ENCODE peak calls at places on chromosomes 16 and 17, in ten cellular contexts. V is ovary, Q is A549, A is fibroblast of lung, O is heart right ventricle, G is heart left ventricle, E is uterus, Z is foreskin keratinocyte, F is stomach, S is tibial nerve. B is an unnamed sample. For H3K4me1, the result is how much of the 10 kb centered on the place peaks cover.

GRCh38 chr16:70364399-70364798 is 17.7 kb downstream of the DDX19A start:
- DNase-seq in V (no peak), Q (no peak), A (no peak), O (no peak), G (no peak), E (no peak), Z (no peak), F (no peak), S (no peak), B (no peak)

GRCh38 chr16:88415381-88416323 is 32.9 kb downstream of the ZNF469 start:
- DNase-seq in V (no peak), Q (no peak), A (no peak), O (no peak), G (no peak), E (no peak), Z (no peak), F (no peak), S (no peak), B (no peak)

GRCh38 chr17:64005734-64006167 is 7.6 kb downstream of the PRR29 start:
- DNase-seq in V (no peak), Q (peak), A (no peak), O (no peak), G (no peak), E (no peak), Z (no peak), F (peak), S (no peak), B (no peak)

GRCh38 chr16:52463904-52464303 is 83.0 kb downstream of the TOX3 start:
- DNase-seq in V (no peak), Q (no peak), A (no peak), O (no peak), G (no peak), E (no peak), Z (no peak), F (no peak), S (no peak), B (no peak)

GRCh38 chr17:63709110-63709509 is 9.2 kb upstream of the LIMD2 start:
- DNase-seq in V (no peak), Q (no peak), A (no peak), O (no peak), G (no peak), E (no peak), Z (no peak), F (no peak), S (no peak), B (no peak)

GRCh38 chr17:76384987-76385891 is 830 bp downstream of the SPHK1 start:
- DNase-seq in V (peak), Q (peak), A (no peak), O (no peak), G (peak), E (peak), Z (peak), F (peak), S (no peak), B (peak)

GRCh38 chr17:17179371-17179827 is 26.7 kb downstream of the PLD6 start:
- DNase-seq in V (no peak), Q (no peak), A (no peak), O (no peak), G (no peak), E (no peak), Z (peak), F (no peak), S (no peak), B (no peak)

GRCh38 chr17:31310260-31310659 is 3.6 kb downstream of the EVI2B start:
- DNase-seq in V (no peak), Q (no peak), A (no peak), O (no peak), G (no peak), E (no peak), Z (no peak), F (no peak), S (no peak), B (no peak)

GRCh38 chr17:33461051-33461450 is 168.0 kb upstream of the ASIC2 start:
- DNase-seq in V (no peak), Q (no peak), A (no peak), O (no peak), G (no peak), E (no peak), Z (no peak), F (no peak), S (no peak), B (no peak)

GRCh38 chr17:33459078-33459940 is 166.2 kb upstream of the ASIC2 start:
- DNase-seq in V (no peak), Q (no peak), A (no peak), O (no peak), G (no peak), E (no peak), Z (no peak), F (no peak), S (no peak), B (no peak)

GRCh38 chr17:33452797-33453196 is 159.7 kb upstream of the ASIC2 start:
- DNase-seq in V (no peak), Q (no peak), A (no peak), O (no peak), G (no peak), E (no peak), Z (no peak), F (no peak), S (no peak), B (no peak)

GRCh38 chr17:33457477-33457876 is 164.4 kb upstream of the ASIC2 start:
- DNase-seq in V (no peak), Q (no peak), A (no peak), O (no peak), G (no peak), E (no peak), Z (no peak), F (no peak), S (no peak), B (no peak)
- TF ChIP-seq CTCF in V (no peak), Q (no peak), A (no peak), O (no peak), G (no peak), E (no peak), Z (no peak), F (no peak), S (no peak), B (no peak)

GRCh38 chr17:78272914-78273258 is 41.5 kb downstream of the TMEM235 start:
- DNase-seq in V (no peak), Q (no peak), A (no peak), O (no peak), G (no peak), E (no peak), Z (no peak), F (no peak), S (no peak), B (no peak)
- H3K4me1 ChIP-seq in V (under half), Q (under half), A (under half), O (under half), G (under half), E (under half), Z (under half), F (under half), S (under half), B (under half)

GRCh38 chr16:82016268-82016667 is 5.0 kb upstream of the SDR42E1 start:
- DNase-seq in V (no peak), Q (peak), A (peak), O (no peak), G (no peak), E (no peak), Z (peak), F (no peak), S (no peak), B (no peak)
- TF ChIP-seq CTCF in V (no peak), Q (peak), A (peak), O (peak), G (peak), E (no peak), Z (peak), F (no peak), S (no peak), B (peak)

DNA sequence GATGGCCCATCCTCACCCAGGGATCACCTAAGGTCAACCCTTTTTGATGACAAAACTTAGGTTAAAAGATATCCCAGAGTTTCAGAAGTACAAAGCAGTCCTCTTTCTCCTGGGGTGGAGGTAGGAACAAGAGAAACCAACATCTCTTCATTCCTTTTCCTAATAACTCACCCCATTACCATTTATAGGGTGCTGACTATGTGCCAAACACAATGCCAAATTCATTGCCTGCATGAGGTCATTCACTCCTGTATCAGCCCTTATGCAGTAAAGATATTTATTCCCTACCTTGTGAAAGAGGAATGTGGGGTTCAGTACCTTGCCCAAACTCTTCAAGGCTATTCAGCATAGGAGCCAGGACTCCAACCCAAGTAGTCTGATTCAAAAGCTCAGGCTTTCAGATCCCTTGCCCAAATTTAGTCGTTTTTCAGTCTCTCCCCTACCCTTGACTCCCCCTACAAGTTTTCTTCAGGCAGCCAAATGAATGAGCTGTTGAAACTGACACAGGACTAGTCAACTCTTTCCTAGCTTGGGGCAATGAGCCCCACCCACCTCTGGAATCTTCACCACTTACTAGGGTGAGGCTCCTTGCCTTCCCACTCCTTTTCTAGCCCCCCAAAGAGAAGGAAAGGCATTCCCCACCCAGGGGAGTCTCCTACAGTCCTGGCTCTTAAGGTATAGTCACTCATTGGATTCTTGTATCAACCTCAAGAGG is 5.9 kb downstream of the KRT14 start:
- DNase-seq in V (no peak), Q (no peak), A (no peak), O (no peak), G (no peak), E (no peak), Z (peak), F (no peak), S (no peak), B (no peak)
- H3K4me1 ChIP-seq in V (under half), Q (under half), A (under half), O (under half), G (under half), E (under half), Z (under half), F (under half), S (under half), B (under half)

GRCh38 chr16:67248401-67249177 is at the start of gene SLC9A5:
- DNase-seq in V (peak), Q (no peak), A (no peak), O (peak), G (peak), E (peak), Z (no peak), F (no peak), S (no peak), B (peak)
- TF ChIP-seq CTCF in V (no peak), Q (no peak), A (peak), O (no peak), G (peak), E (peak), Z (peak), F (no peak), S (peak), B (no peak)

DNA sequence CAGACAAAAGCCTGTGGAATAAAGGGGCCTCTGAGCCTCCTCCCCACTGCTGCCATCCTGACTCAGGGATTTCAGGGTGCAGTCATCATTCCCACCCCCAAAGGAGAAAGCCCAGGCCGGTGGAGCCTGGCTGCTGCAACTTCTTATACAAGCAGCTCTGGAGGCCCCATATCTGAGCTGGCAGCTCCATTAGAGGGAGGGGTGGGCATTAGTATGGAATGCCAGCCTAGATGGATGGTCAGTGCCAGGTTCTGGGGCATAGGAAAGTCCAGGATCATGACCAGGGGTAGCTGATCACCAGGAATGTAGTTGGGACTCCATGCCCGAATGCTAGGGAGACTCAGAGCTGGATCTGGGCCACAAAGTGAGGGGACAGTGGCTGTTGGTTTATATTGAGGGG is 581.0 kb downstream of the KCNJ18 start:
- DNase-seq in V (no peak), Q (no peak), A (no peak), O (no peak), G (no peak), E (no peak), Z (no peak), F (no peak), S (no peak), B (no peak)
- H3K4me1 ChIP-seq in V (under half), Q (under half), A (under half), O (under half), G (under half), E (under half), Z (under half), F (under half), S (under half), B (under half)

DNA sequence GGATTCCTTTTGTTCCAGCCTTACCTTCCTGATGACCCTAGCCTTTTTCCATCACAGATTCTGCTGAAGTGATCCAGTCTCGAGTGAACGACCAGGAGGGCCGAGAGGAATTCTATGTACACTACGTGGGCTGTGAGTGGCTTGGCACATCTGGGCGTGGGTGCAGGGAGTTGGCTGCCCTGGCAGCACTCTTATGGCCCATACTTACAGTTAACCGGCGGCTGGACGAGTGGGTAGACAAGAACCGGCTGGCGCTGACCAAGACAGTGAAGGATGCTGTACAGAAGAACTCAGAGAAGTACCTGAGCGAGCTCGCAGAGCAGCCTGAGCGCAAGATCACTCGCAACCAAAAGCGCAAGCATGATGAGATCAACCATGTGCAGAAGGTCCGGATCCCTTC is 2.7 kb downstream of the KAT8 start:
- DNase-seq in V (no peak), Q (no peak), A (no peak), O (no peak), G (no peak), E (no peak), Z (no peak), F (no peak), S (no peak), B (no peak)
- TF ChIP-seq CTCF in V (no peak), Q (no peak), A (no peak), O (no peak), G (no peak), E (no peak), Z (no peak), F (no peak), S (no peak), B (no peak)

GRCh38 chr17:57898487-57899311 is 48.9 kb upstream of the MRPS23 start:
- DNase-seq in V (peak), Q (no peak), A (peak), O (peak), G (peak), E (peak), Z (no peak), F (peak), S (no peak), B (peak)

GRCh38 chr17:57899391-57899790 is 49.5 kb upstream of the MRPS23 start:
- DNase-seq in V (no peak), Q (no peak), A (peak), O (no peak), G (peak), E (peak), Z (peak), F (no peak), S (no peak), B (no peak)

GRCh38 chr17:57900991-57901743 is 51.3 kb upstream of the MRPS23 start:
- DNase-seq in V (no peak), Q (no peak), A (no peak), O (no peak), G (peak), E (no peak), Z (peak), F (peak), S (no peak), B (no peak)

GRCh38 chr17:57902117-57902799 is 52.4 kb upstream of the MRPS23 start:
- DNase-seq in V (no peak), Q (no peak), A (no peak), O (no peak), G (peak), E (no peak), Z (no peak), F (no peak), S (no peak), B (no peak)

GRCh38 chr17:57899822-57900221 is 50.0 kb upstream of the MRPS23 start:
- DNase-seq in V (no peak), Q (peak), A (no peak), O (peak), G (peak), E (peak), Z (no peak), F (peak), S (no peak), B (peak)
- H3K4me1 ChIP-seq in V (under half), Q (half or more), A (under half), O (half or more), G (half or more), E (under half), Z (under half), F (half or more), S (under half), B (half or more)